ENCODE peak calls at places on chromosomes 3 and 15, in six cellular contexts. A, Q, H, R, F and Z are unnamed samples.

GRCh38 chr3:168476360-168476980 is 380.7 kb upstream of the GOLIM4 start:
- DNase-seq in H (no peak), A (no peak), F (no peak), Q (no peak), R (no peak), Z (no peak)

GRCh38 chr15:33934396-33934795 is 33.9 kb upstream of the CHRM5 start:
- DNase-seq in A (no peak), Q (no peak), F (no peak), H (no peak), R (no peak), Z (no peak)

GRCh38 chr15:88648357-88649214 is 9.8 kb downstream of the ISG20 start:
- DNase-seq in F (peak), R (no peak), Q (no peak), H (no peak), A (peak), Z (peak)

GRCh38 chr3:99843590-99844260 is 26.1 kb downstream of the CMSS1 start:
- DNase-seq in H (no peak), Q (no peak), R (no peak), A (no peak), F (no peak), Z (no peak)

GRCh38 chr3:183099026-183099837 is at the start of gene MCCC1:
- DNase-seq in Q (peak), H (peak), A (peak), F (peak), R (peak), Z (peak)

GRCh38 chr3:142447308-142447851 is 457 bp downstream of the XRN1 start:
- DNase-seq in F (peak), A (peak), Q (no peak), H (no peak), R (peak), Z (peak)

GRCh38 chr15:52787123-52787503 is 3.0 kb downstream of the ONECUT1 start:
- DNase-seq in H (no peak), R (no peak), Q (no peak), A (no peak), F (no peak), Z (no peak)

GRCh38 chr15:47870300-47870955 is 153.1 kb downstream of the SEMA6D start:
- DNase-seq in A (no peak), Q (no peak), F (no peak), R (no peak), H (no peak), Z (no peak)

GRCh38 chr3:174430986-174431385 is 428.1 kb upstream of the NAALADL2 start:
- DNase-seq in R (no peak), A (no peak), F (no peak), Q (no peak), H (no peak), Z (no peak)

GRCh38 chr3:46276497-46277099 is 34.3 kb downstream of the CCR3 start:
- DNase-seq in A (peak), F (peak), R (peak), H (peak), Q (peak), Z (peak)

GRCh38 chr3:25468866-25469319 is 40.8 kb downstream of the RARB start:
- DNase-seq in Q (no peak), F (peak), H (no peak), R (no peak), A (no peak), Z (peak)
- TF ChIP-seq EP300 in Q (peak), F (no peak), H (no peak), R (no peak), A (no peak), Z (no peak)

DNA sequence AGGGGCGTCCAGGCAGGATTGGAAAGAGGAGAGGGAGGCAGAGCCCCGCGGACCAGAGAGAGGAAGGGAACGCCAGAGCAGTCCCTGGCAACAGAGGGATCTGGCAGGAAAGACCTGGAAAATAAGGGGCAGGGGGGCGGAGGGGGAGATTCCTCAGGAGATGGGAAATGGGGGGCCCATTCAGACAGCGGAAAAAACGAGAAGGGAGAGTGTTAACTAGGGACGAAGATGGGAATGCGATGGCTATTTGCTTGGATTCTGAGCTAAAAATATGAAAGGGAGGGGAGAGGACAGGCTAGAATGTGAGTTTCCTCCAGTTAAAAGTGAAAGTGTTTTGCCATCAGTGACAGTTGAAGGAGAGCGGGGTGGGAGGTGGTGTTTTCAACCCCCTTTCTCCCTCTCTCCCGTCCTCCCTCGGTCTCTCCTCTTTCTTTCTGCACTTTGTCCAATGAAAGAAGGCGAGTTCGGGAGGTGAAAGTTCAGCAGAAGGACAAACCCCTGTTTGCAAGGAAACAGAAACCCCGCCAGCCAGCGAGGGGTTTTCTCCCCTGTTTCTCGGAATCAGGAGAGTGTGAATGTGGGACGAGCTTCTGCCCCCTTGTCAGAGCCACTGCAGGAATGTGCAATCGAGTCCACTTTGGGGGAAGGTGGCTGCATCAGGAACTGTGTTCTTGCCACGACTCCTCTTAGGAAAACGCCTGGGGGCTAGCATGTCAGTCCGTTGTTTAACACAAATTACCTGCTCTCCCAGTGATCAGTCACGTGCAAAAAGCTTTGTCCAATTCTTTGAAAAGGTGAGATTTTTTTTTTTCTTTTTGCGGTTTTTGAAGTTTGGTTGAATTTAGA is 911 bp upstream of the FOXP1 start:
- DNase-seq in Q (peak), F (peak), H (peak), R (peak), A (peak), Z (peak)
- TF ChIP-seq POLR2AphosphoS5 in Q (peak), F (peak), H (peak), R (peak), A (no peak), Z (peak)

DNA sequence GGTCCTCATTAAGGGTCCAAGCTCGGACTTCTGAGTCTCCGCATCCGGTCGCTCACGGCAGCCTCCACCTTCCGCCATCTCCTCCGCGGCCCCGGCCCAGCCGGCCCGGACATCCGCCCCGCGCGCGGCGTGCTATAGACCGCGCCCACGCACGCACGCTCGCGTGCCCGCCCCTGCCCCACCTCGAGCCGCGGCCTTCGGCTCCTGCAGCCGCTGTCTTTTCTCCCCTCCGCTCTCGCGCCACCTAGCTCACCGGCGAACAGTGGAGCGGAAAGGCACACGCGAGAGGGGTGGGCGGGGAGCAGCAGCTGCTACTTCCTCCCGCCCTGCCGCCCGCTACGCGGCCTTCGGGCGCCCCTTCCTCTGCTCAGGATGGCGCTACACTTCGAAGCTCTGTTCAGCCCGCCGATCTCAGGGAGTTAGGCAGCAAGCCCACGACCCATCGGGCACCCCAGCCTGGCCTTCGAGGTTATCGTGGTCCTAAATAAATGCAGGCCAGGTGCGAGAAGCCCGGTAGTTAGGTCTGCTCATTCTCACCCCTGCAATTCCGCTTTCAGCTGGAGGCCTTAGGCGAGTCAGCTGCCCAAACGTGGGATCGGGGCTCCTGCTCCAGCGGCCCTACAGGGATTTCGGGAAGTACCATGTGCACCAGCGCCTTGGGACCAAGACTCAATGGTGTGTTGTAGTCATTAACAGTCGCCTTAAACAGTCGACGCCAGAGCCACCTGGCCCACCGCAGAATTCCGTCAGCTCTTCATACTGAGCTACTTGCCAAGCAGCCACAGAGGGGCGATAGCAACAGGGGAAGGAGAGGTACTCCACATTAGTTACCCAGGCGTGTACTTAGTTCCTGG is at the start of gene USP4:
- DNase-seq in R (peak), Q (peak), F (peak), H (peak), A (peak), Z (peak)
- TF ChIP-seq EP300 in R (peak), Q (no peak), F (peak), H (peak), A (peak), Z (no peak)

GRCh38 chr15:64905119-64905831 is 6.4 kb upstream of the ANKDD1A start:
- DNase-seq in A (peak), Q (peak), R (peak), F (peak), H (peak), Z (peak)
- TF ChIP-seq POLR2AphosphoS5 in A (peak), Q (peak), R (no peak), F (no peak), H (no peak), Z (no peak)

GRCh38 chr3:108907194-108907593 is 46.5 kb downstream of the GUCA1C start:
- DNase-seq in A (no peak), H (no peak), R (no peak), F (no peak), Q (no peak), Z (no peak)
- TF ChIP-seq EP300 in A (no peak), H (no peak), R (no peak), F (no peak), Q (no peak), Z (no peak)

GRCh38 chr3:87607234-87607633 is 330.9 kb upstream of the POU1F1 start:
- DNase-seq in R (no peak), F (no peak), H (no peak), A (no peak), Q (no peak), Z (no peak)
- TF ChIP-seq POLR2AphosphoS5 in R (no peak), F (no peak), H (no peak), A (no peak), Q (no peak), Z (no peak)

DNA sequence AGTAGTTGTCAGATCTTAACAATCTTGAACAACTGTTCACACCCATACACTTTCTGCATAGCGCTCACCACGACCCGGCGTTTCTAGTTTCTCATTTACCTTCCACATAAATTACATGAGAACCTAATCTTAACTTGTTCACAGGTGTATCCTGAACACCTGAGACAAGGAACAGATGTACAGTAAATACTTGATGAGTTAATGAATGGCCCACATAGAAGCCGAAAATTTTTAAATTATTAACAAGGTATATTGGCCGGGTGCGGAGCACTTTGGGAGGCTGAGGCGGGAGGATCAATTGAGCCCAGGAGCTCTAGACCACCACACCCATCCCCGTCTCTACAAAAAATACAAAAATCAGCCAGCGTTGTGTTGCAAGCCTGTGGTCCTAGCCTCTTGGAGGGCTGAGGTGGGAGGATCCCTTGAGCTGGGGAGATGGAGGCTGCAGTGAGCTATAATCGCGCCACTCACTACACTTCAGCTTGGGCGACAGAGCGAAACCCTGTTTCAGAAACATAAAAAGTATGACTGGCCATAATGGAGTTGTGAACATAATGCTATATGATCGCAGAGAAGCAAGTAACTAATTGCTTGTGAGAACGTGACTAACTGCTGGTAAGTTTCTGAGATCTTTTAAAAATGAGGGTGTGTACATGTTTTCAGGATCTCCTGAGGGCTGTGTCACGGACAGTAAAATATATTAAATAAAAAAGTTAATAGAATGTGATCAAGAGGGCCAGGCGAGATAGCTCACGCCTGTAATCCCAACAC is 1.0 kb upstream of the SMARCC1 start:
- DNase-seq in H (no peak), F (no peak), Q (no peak), R (no peak), A (no peak), Z (peak)
- TF ChIP-seq EP300 in H (no peak), F (no peak), Q (no peak), R (no peak), A (no peak), Z (no peak)